ENCODE peak calls at places on chromosomes 6 and 20, in ten cellular contexts. E, L, N, I, G, U, J, C, W and Q are unnamed samples.

GRCh38 chr6:157822221-157823000 is 635 bp upstream of the SNX9 start:
- DNase-seq in E (no peak), L (no peak), N (no peak), I (peak), G (peak), U (peak), J (peak), C (no peak), W (peak), Q (peak)

GRCh38 chr6:111184827-111185567 is 97.7 kb downstream of the SLC16A10 start:
- DNase-seq in E (no peak), L (no peak), N (no peak), I (no peak), G (no peak), U (no peak), J (no peak), C (no peak), W (no peak), Q (no peak)

GRCh38 chr6:115914098-115914497 is 146.6 kb downstream of the FRK start:
- DNase-seq in E (no peak), L (no peak), N (no peak), I (no peak), G (no peak), U (no peak), J (no peak), C (no peak), W (no peak), Q (no peak)

GRCh38 chr6:110484321-110484720 is 7.9 kb upstream of the SLC22A16 start:
- DNase-seq in E (no peak), L (no peak), N (no peak), I (no peak), G (no peak), U (no peak), J (no peak), C (peak), W (no peak), Q (no peak)

GRCh38 chr20:10309326-10309725 is 90.7 kb downstream of the SNAP25 start:
- DNase-seq in E (no peak), L (no peak), N (peak), I (no peak), G (peak), U (no peak), J (peak), C (peak), W (no peak), Q (no peak)

GRCh38 chr6:108995296-108995695 is 99.3 kb downstream of the SESN1 start:
- DNase-seq in E (no peak), L (no peak), N (no peak), I (no peak), G (no peak), U (no peak), J (no peak), C (no peak), W (no peak), Q (no peak)

GRCh38 chr6:35213824-35214756 is at the start of gene SCUBE3:
- DNase-seq in E (peak), L (no peak), N (peak), I (peak), G (peak), U (no peak), J (peak), C (peak), W (no peak), Q (no peak)

GRCh38 chr6:76230711-76231110 is 158.2 kb upstream of the IMPG1 start:
- DNase-seq in E (peak), L (no peak), N (no peak), I (no peak), G (no peak), U (no peak), J (no peak), C (no peak), W (no peak), Q (no peak)

GRCh38 chr20:53002786-53003185 is 30.6 kb downstream of the TSHZ2 start:
- DNase-seq in E (no peak), L (no peak), N (no peak), I (no peak), G (no peak), U (no peak), J (no peak), C (no peak), W (no peak), Q (no peak)

GRCh38 chr6:100455230-100456124 is 9.2 kb downstream of the SIM1 start:
- DNase-seq in E (peak), L (no peak), N (no peak), I (no peak), G (no peak), U (no peak), J (no peak), C (no peak), W (no peak), Q (no peak)

GRCh38 chr20:2242678-2243077 is 53.1 kb upstream of the TGM3 start:
- DNase-seq in E (no peak), L (no peak), N (no peak), I (no peak), G (no peak), U (no peak), J (no peak), C (no peak), W (no peak), Q (no peak)

GRCh38 chr20:15359056-15359455 is 1021.6 kb upstream of the FLRT3 start:
- DNase-seq in E (no peak), L (no peak), N (no peak), I (no peak), G (peak), U (no peak), J (no peak), C (no peak), W (no peak), Q (no peak)

GRCh38 chr6:30150671-30151395 is 10.2 kb downstream of the TRIM10 start:
- DNase-seq in E (no peak), L (no peak), N (no peak), I (no peak), G (no peak), U (no peak), J (no peak), C (no peak), W (no peak), Q (no peak)

GRCh38 chr6:147141690-147142308 is 62.4 kb upstream of the STXBP5 start:
- DNase-seq in E (peak), L (no peak), N (no peak), I (no peak), G (peak), U (no peak), J (no peak), C (peak), W (no peak), Q (no peak)

GRCh38 chr6:109660526-109660925 is 30.5 kb downstream of the AK9 start:
- DNase-seq in E (no peak), L (no peak), N (no peak), I (no peak), G (no peak), U (no peak), J (no peak), C (no peak), W (no peak), Q (no peak)

GRCh38 chr6:135088818-135089809 is 34.5 kb upstream of the HBS1L start:
- DNase-seq in E (no peak), L (no peak), N (peak), I (no peak), G (peak), U (no peak), J (peak), C (peak), W (no peak), Q (no peak)

GRCh38 chr20:25238319-25239037 is 9.4 kb upstream of the PYGB start:
- DNase-seq in E (no peak), L (no peak), N (no peak), I (no peak), G (peak), U (no peak), J (no peak), C (peak), W (no peak), Q (no peak)

GRCh38 chr6:390914-391558 is 516 bp upstream of the IRF4 start:
- DNase-seq in E (no peak), L (no peak), N (no peak), I (no peak), G (no peak), U (no peak), J (no peak), C (peak), W (no peak), Q (no peak)

GRCh38 chr6:3280866-3281465 is 22.2 kb downstream of the PSMG4 start:
- DNase-seq in E (no peak), L (no peak), N (no peak), I (no peak), G (no peak), U (no peak), J (no peak), C (no peak), W (no peak), Q (no peak)

GRCh38 chr6:20232188-20232587 is 19.9 kb upstream of the MBOAT1 start:
- DNase-seq in E (no peak), L (no peak), N (no peak), I (no peak), G (no peak), U (no peak), J (no peak), C (no peak), W (no peak), Q (no peak)

GRCh38 chr6:146915671-146916127 is 288.5 kb upstream of the STXBP5 start:
- DNase-seq in E (no peak), L (no peak), N (no peak), I (no peak), G (no peak), U (no peak), J (peak), C (peak), W (no peak), Q (no peak)

GRCh38 chr6:122609881-122610689 is at the start of gene PKIB:
- DNase-seq in E (peak), L (peak), N (peak), I (peak), G (peak), U (peak), J (peak), C (peak), W (peak), Q (peak)

GRCh38 chr20:23626040-23626620 is 11.6 kb downstream of the CST3 start:
- DNase-seq in E (peak), L (no peak), N (no peak), I (no peak), G (peak), U (no peak), J (no peak), C (peak), W (no peak), Q (no peak)

GRCh38 chr6:1916334-1916985 is 306.7 kb downstream of the FOXC1 start:
- DNase-seq in E (no peak), L (no peak), N (no peak), I (no peak), G (peak), U (no peak), J (peak), C (peak), W (no peak), Q (no peak)

GRCh38 chr6:46381057-46381456 is 110.2 kb downstream of the RCAN2 start:
- DNase-seq in E (no peak), L (no peak), N (no peak), I (no peak), G (no peak), U (no peak), J (no peak), C (no peak), W (no peak), Q (no peak)

GRCh38 chr6:45222380-45222779 is 105.8 kb upstream of the RUNX2 start:
- DNase-seq in E (no peak), L (no peak), N (peak), I (no peak), G (no peak), U (no peak), J (no peak), C (no peak), W (no peak), Q (no peak)

GRCh38 chr20:34713194-34713943 is 9.2 kb downstream of the TP53INP2 start:
- DNase-seq in E (peak), L (peak), N (peak), I (no peak), G (peak), U (no peak), J (peak), C (peak), W (peak), Q (no peak)

GRCh38 chr6:4599924-4600323 is 176.3 kb upstream of the CDYL start:
- DNase-seq in E (peak), L (no peak), N (no peak), I (no peak), G (peak), U (no peak), J (peak), C (peak), W (no peak), Q (no peak)

GRCh38 chr20:50690979-50691584 is at the start of gene RIPOR3:
- DNase-seq in E (peak), L (no peak), N (peak), I (peak), G (no peak), U (no peak), J (no peak), C (no peak), W (no peak), Q (peak)

GRCh38 chr6:90646936-90647335 is 60.1 kb upstream of the MAP3K7 start:
- DNase-seq in E (no peak), L (no peak), N (no peak), I (no peak), G (peak), U (no peak), J (no peak), C (no peak), W (no peak), Q (no peak)

GRCh38 chr6:147262943-147263342 is 58.7 kb downstream of the STXBP5 start:
- DNase-seq in E (no peak), L (no peak), N (no peak), I (no peak), G (no peak), U (no peak), J (peak), C (no peak), W (no peak), Q (no peak)

GRCh38 chr20:44166477-44166876 is 20.5 kb downstream of the JPH2 start:
- DNase-seq in E (no peak), L (peak), N (no peak), I (peak), G (no peak), U (no peak), J (no peak), C (no peak), W (peak), Q (no peak)

GRCh38 chr6:139161169-139161568 is 26.3 kb downstream of the HECA start:
- DNase-seq in E (no peak), L (no peak), N (no peak), I (no peak), G (no peak), U (peak), J (no peak), C (peak), W (no peak), Q (no peak)

GRCh38 chr20:12414446-12415274 is 497.0 kb downstream of the BTBD3 start:
- DNase-seq in E (peak), L (no peak), N (peak), I (no peak), G (peak), U (no peak), J (no peak), C (no peak), W (no peak), Q (peak)

GRCh38 chr6:28907394-28907793 is 16.4 kb downstream of the TRIM27 start:
- DNase-seq in E (no peak), L (no peak), N (no peak), I (no peak), G (no peak), U (no peak), J (no peak), C (peak), W (no peak), Q (no peak)

GRCh38 chr6:28906674-28907073 is 17.1 kb downstream of the TRIM27 start:
- DNase-seq in E (no peak), L (no peak), N (no peak), I (no peak), G (no peak), U (no peak), J (no peak), C (no peak), W (no peak), Q (no peak)

GRCh38 chr6:28914941-28915340 is 8.8 kb downstream of the TRIM27 start:
- DNase-seq in E (no peak), L (no peak), N (no peak), I (no peak), G (no peak), U (no peak), J (no peak), C (peak), W (no peak), Q (no peak)

GRCh38 chr6:28910901-28911680 is 12.7 kb downstream of the TRIM27 start:
- DNase-seq in E (no peak), L (no peak), N (no peak), I (no peak), G (no peak), U (no peak), J (peak), C (no peak), W (no peak), Q (no peak)
- H3K27ac ChIP-seq in E (no peak), L (no peak), N (no peak), I (no peak), G (no peak), U (no peak), J (no peak), C (no peak), W (no peak), Q (no peak)

DNA sequence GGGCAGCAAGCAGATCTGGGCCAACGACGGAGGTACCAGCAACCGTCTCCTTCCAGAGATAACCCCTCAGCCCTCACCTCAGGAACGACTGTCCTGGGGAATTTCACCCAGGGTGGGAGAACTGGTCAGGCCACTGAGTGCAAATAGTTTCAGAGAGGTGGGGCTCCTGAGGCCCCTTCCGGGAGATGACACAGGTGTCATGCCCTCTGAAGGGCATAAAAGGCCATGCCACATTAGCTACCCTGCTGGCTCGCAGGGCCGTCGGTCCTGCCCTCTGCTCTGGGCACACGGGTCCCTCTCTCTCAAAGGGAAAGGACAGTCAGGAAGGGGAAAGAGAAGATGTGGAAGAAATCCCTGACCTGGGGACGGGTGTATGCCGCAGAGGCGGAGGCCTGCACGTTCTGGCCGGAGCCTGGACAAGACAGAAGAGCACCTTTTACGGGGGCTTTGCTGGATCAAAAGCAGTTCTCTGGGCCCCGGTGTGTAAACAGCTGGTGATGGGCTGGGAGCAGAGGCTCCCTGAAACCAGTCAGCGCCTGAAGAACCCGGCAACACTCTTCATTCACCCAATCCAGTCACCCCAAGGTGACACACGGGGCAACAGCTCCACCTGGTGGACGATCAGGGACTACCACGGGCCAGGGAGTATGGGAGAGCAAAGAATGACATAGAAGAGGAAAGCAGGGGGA is 6.4 kb upstream of the TAF8 start:
- DNase-seq in E (peak), L (peak), N (peak), I (peak), G (peak), U (peak), J (peak), C (peak), W (peak), Q (peak)
- H3K27ac ChIP-seq in E (peak), L (peak), N (no peak), I (no peak), G (peak), U (peak), J (no peak), C (no peak), W (peak), Q (peak)

DNA sequence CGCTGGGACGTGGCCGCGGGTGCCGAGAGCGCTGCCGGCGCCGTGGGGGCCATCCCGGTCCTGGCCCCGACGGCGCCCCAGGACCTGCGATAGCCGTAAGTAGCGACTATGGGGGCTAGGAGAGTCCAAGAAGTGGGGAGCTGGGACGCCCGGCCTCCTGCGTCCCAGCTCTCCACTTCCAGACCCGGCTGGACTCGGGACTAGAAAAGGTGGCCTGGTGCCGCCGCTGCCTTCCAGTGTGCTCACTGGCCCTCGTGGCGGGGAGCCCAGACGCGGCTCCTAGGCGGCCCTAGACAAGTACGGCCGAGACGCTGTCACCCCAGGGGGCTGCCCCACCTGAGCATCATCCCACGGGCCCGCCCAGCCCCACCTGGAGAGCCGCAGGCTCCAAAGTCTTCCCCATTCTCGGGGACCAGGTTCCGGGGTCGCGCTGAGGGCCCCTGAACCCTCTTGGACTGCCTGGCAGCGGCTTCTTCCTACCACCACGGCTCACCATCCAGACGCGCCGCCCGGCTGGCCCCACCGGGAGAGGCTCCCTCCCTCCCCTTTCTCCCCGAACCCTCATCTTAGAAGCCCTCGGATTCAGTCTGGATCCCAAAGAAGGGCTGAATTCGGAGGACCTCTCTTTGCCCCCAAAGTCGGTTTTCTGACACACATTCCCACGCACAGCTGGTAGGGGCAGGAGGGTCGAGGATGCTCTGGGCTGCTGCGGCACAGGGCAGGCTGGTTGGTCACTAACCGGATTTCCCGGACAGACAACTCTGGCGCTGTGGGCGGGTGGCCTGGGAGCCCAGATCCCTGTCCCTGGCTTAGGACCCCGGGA is 878 bp upstream of the MDFI start:
- DNase-seq in E (peak), L (no peak), N (peak), I (no peak), G (peak), U (no peak), J (peak), C (no peak), W (no peak), Q (no peak)
- H3K27ac ChIP-seq in E (peak), L (no peak), N (peak), I (no peak), G (peak), U (no peak), J (peak), C (no peak), W (no peak), Q (no peak)

GRCh38 chr20:49593441-49594142 is 25.7 kb upstream of the PTGIS start:
- DNase-seq in E (no peak), L (no peak), N (no peak), I (no peak), G (no peak), U (no peak), J (no peak), C (no peak), W (no peak), Q (no peak)
- H3K27ac ChIP-seq in E (peak), L (peak), N (no peak), I (no peak), G (peak), U (no peak), J (no peak), C (peak), W (peak), Q (no peak)

GRCh38 chr6:87884203-87884602 is 163.4 kb upstream of the SPACA1 start:
- DNase-seq in E (no peak), L (no peak), N (no peak), I (no peak), G (no peak), U (no peak), J (no peak), C (no peak), W (no peak), Q (no peak)
- H3K27ac ChIP-seq in E (no peak), L (no peak), N (no peak), I (no peak), G (no peak), U (no peak), J (no peak), C (no peak), W (no peak), Q (no peak)

GRCh38 chr6:107105511-107106116 is 9.7 kb downstream of the BEND3 start:
- DNase-seq in E (no peak), L (no peak), N (no peak), I (no peak), G (no peak), U (no peak), J (peak), C (no peak), W (no peak), Q (no peak)
- H3K27ac ChIP-seq in E (no peak), L (no peak), N (no peak), I (no peak), G (no peak), U (no peak), J (no peak), C (no peak), W (no peak), Q (no peak)